ENCODE peak calls at places on chromosome 12, in five cellular contexts. R is K562, X is GM12878, U is H1, C is HepG2. B is an unnamed sample.

GRCh38 chr12:79415296-79415695 is 275.5 kb downstream of the PAWR start:
- DNase-seq in R (no peak), X (no peak), U (no peak), C (no peak), B (no peak)

GRCh38 chr12:115243933-115244628 is 560.1 kb upstream of the TBX3 start:
- DNase-seq in R (no peak), X (no peak), U (no peak), C (no peak), B (no peak)

GRCh38 chr12:53053223-53054111 is 3.6 kb downstream of the TNS2 start:
- DNase-seq in R (peak), X (no peak), U (no peak), C (peak), B (peak)

GRCh38 chr12:127145929-127146789 is 1120.8 kb upstream of the TMEM132C start:
- DNase-seq in R (peak), X (no peak), U (no peak), C (no peak), B (no peak)

GRCh38 chr12:56104815-56105476 is 587 bp downstream of the PA2G4 start:
- DNase-seq in R (peak), X (no peak), U (no peak), C (no peak), B (peak)

GRCh38 chr12:64010069-64010686 is 165.7 kb downstream of the SRGAP1 start:
- DNase-seq in R (no peak), X (no peak), U (no peak), C (peak), B (no peak)

GRCh38 chr12:101305226-101305779 is 25.4 kb downstream of the UTP20 start:
- DNase-seq in R (no peak), X (no peak), U (no peak), C (no peak), B (no peak)

GRCh38 chr12:20376984-20377383 is 8.6 kb downstream of the PDE3A start:
- DNase-seq in R (no peak), X (no peak), U (no peak), C (no peak), B (no peak)

GRCh38 chr12:2614341-2614740 is 180.4 kb upstream of the FKBP4 start:
- DNase-seq in R (no peak), X (no peak), U (no peak), C (no peak), B (no peak)

GRCh38 chr12:3520168-3520567 is 29.2 kb downstream of the PRMT8 start:
- DNase-seq in R (no peak), X (no peak), U (no peak), C (no peak), B (no peak)

GRCh38 chr12:2692156-2692555 is 102.6 kb upstream of the FKBP4 start:
- DNase-seq in R (no peak), X (no peak), U (no peak), C (no peak), B (no peak)

GRCh38 chr12:14995583-14996425 is 23.0 kb downstream of the PDE6H start:
- DNase-seq in R (peak), X (peak), U (no peak), C (peak), B (no peak)

GRCh38 chr12:12538535-12538934 is 24.1 kb downstream of the DUSP16 start:
- DNase-seq in R (no peak), X (no peak), U (no peak), C (no peak), B (no peak)

GRCh38 chr12:26948309-26948708 is 10.0 kb downstream of the FGFR1OP2 start:
- DNase-seq in R (no peak), X (no peak), U (no peak), C (no peak), B (no peak)

GRCh38 chr12:9864913-9865675 is 4.1 kb downstream of the CLEC2B start:
- DNase-seq in R (peak), X (no peak), U (no peak), C (no peak), B (no peak)

GRCh38 chr12:54968181-54968730 is 16.3 kb downstream of the TESPA1 start:
- DNase-seq in R (no peak), X (no peak), U (no peak), C (no peak), B (no peak)

GRCh38 chr12:54970741-54971140 is 13.8 kb downstream of the TESPA1 start:
- DNase-seq in R (no peak), X (no peak), U (no peak), C (no peak), B (no peak)

GRCh38 chr12:54967461-54967860 is 17.1 kb downstream of the TESPA1 start:
- DNase-seq in R (peak), X (no peak), U (no peak), C (no peak), B (no peak)
- TF ChIP-seq SP1 in R (no peak), X (no peak), U (no peak), C (no peak), B (no peak)

DNA sequence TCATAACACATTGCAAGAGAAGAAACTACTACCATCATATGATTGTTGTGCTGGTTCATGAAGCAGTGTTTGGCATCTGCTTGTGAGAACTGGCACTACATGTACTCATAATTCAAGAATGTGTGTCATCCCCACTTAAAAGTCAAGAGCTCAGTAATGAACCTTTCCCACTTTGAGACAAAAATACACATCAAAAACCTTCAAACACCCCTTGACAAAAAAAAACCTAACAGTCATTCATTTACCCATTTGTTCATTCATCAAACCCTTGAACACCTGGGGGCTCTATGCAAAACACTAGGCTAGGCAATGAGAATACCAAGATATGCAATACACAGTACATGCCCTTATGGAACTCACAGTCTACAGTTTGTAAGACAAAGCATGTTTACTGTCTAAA is 40.0 kb downstream of the KIF21A start:
- DNase-seq in R (no peak), X (peak), U (no peak), C (no peak), B (no peak)
- TF ChIP-seq CREB1 in R (no peak), X (peak), U (no peak), C (no peak), B (no peak)

DNA sequence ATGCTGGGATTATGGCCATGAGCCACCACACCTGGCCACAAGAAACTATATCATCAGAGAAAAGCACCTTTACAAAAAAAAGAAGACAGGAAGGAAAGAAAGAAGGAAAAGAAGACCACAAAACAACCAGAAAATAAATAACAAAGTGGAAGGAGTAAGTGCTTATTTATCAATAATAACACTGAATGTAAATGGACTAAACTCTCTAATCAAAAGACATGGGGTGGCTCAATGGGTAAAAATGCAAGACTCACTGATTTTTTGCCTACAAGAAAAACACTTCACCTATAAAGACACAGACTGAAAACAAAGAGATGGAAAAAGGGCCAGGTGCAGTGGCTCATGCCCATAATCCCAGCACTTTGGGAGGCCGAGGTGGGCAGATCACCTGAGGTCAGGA is 65.7 kb downstream of the MAPKAPK5 start:
- DNase-seq in R (no peak), X (no peak), U (no peak), C (no peak), B (no peak)
- TF ChIP-seq SP1 in R (no peak), X (no peak), U (no peak), C (no peak), B (no peak)

GRCh38 chr12:92955997-92956663 is 27.0 kb upstream of the EEA1 start:
- DNase-seq in R (no peak), X (no peak), U (no peak), C (no peak), B (no peak)
- TF ChIP-seq CREB1 in R (no peak), X (no peak), U (no peak), C (no peak), B (no peak)

B was measured in WTC11.